ENCODE peak calls at places on chromosomes 3 and 15, in four cellular contexts. F is WTC11, G is K562, V is HepG2. Y is an unnamed sample.

GRCh38 chr3:47746264-47746663 is 35.4 kb downstream of the SMARCC1 start:
- DNase-seq in F (no peak), G (no peak), V (no peak), Y (no peak)

GRCh38 chr15:83206387-83206970 is 1.1 kb downstream of the HDGFL3 start:
- DNase-seq in F (no peak), G (no peak), V (no peak), Y (peak; percentile 31)

GRCh38 chr3:94413721-94414106 is 350.9 kb downstream of the NSUN3 start:
- DNase-seq in F (no peak), G (no peak), V (no peak), Y (no peak)

GRCh38 chr15:31306426-31307269 is 20.0 kb upstream of the KLF13 start:
- DNase-seq in F (peak; percentile 96), G (no peak), V (no peak), Y (no peak)

GRCh38 chr15:59447367-59447766 is 9.4 kb downstream of the FAM81A start:
- DNase-seq in F (no peak), G (no peak), V (no peak), Y (no peak)

GRCh38 chr3:148866261-148866660 is 1.2 kb downstream of the CPA3 start:
- DNase-seq in F (no peak), G (no peak), V (no peak), Y (no peak)

GRCh38 chr3:134527037-134527436 is 41.2 kb downstream of the CEP63 start:
- DNase-seq in F (peak; percentile 66), G (no peak), V (peak; percentile 16), Y (peak; percentile 5)

GRCh38 chr15:90002428-90002844 is 1.3 kb downstream of the ZNF710 start:
- DNase-seq in F (peak; percentile 53), G (no peak), V (no peak), Y (peak; percentile 56)

GRCh38 chr3:188151438-188151837 is 2.5 kb upstream of the LPP start:
- DNase-seq in F (no peak), G (no peak), V (no peak), Y (no peak)

GRCh38 chr3:99175276-99175801 is 273.8 kb upstream of the DCBLD2 start:
- DNase-seq in F (no peak), G (no peak), V (no peak), Y (no peak)

GRCh38 chr15:97694456-97694855 is 266.0 kb upstream of the ARRDC4 start:
- DNase-seq in F (no peak), G (no peak), V (no peak), Y (no peak)

GRCh38 chr15:25251700-25252390 is 187.0 kb downstream of the UBE3A start:
- DNase-seq in F (peak; percentile 3), G (no peak), V (no peak), Y (no peak)
- TF ChIP-seq NR3C1 in F (no peak), G (no peak), V (no peak), Y (no peak)

GRCh38 chr15:25171111-25171811 is 216.5 kb downstream of the SNRPN start:
- DNase-seq in F (peak; percentile 5), G (no peak), V (no peak), Y (no peak)
- TF ChIP-seq NR3C1 in F (no peak), G (no peak), V (no peak), Y (no peak)

DNA sequence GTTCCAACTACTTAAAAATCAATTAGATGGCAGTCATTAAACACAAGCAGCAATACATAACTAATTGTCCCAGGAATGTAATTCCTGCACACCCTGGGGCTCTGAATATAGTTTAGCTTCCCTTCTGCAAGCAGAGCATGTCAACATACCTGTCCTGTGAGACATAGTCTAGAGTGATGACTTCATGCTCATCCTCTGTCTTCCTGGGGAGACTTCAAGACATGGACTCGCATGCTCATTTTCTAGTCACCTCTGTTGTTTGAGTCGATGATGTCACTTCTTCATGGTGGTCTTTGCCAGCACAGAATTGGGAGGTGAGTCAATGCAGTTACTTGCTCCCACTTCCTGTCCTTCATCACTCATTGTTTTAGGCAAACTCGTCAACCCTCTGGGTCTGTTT is 15.8 kb downstream of the C3orf52 start:
- DNase-seq in F (no peak), G (no peak), V (no peak), Y (no peak)
- TF ChIP-seq NR3C1 in F (no peak), G (no peak), V (no peak), Y (no peak)

DNA sequence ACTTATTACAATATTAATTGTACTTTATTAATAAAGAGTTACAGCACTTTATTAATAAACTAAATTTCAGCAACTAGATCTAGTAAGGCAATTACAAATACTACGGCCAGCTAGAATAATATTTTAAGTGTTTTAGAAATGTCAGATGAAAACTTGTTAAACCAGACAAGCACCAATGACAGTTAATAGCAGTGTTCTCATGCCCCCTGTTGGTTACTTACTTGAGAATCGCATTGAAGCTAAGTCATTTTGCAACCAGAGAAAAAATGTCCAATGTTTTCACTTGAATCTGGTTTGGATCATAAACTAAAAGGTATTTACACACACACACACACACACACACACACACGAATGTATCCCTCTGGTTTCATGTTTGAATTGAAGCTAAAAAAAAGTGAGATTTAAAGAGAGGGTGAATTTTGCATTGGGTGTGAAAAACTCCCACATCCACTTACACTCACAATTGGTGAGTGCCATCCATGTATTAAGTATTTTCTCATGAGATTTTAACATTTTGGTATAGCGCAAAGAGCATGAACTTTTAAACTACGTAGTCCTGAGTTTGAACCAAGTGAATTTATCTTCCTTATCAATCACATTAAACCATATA is 347.7 kb downstream of the ZBBX start:
- DNase-seq in F (no peak), G (no peak), V (peak; percentile 57), Y (no peak)
- TF ChIP-seq NR3C1 in F (no peak), G (no peak), V (no peak), Y (no peak)

GRCh38 chr3:44342191-44342790 is 3.7 kb downstream of the TCAIM start:
- DNase-seq in F (no peak), G (no peak), V (no peak), Y (no peak)
- TF ChIP-seq NR3C1 in F (no peak), G (no peak), V (no peak), Y (no peak)

GRCh38 chr15:20645956-20646355 is 104.4 kb upstream of the GOLGA6L6 start:
- DNase-seq in F (no peak), G (no peak), V (no peak), Y (no peak)
- TF ChIP-seq NR3C1 in F (no peak), G (no peak), V (no peak), Y (no peak)

DNA sequence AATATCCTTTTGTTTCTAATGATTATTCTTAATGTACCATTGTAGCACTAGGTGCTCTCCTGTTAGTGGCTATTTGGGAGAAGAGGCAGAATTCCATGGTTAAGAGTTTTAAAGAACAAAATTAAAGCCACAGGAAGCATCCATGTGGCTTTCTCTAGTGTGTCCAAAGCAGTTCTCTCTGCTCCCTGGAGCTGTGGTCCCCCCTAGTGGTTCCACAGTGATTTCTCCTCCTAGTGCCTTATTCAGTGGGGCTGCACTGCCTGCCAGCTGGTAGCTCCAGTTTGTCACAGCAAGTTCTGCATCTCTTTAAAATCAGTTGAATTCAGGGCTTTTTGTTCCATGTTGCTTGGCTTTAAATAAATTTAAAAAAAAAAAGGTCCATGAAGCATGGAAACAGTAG is 39.6 kb upstream of the FAM98B start:
- DNase-seq in F (peak; percentile 67), G (peak; percentile 14), V (peak; percentile 30), Y (peak; percentile 45)
- TF ChIP-seq NR3C1 in F (no peak), G (no peak), V (no peak), Y (no peak)

DNA sequence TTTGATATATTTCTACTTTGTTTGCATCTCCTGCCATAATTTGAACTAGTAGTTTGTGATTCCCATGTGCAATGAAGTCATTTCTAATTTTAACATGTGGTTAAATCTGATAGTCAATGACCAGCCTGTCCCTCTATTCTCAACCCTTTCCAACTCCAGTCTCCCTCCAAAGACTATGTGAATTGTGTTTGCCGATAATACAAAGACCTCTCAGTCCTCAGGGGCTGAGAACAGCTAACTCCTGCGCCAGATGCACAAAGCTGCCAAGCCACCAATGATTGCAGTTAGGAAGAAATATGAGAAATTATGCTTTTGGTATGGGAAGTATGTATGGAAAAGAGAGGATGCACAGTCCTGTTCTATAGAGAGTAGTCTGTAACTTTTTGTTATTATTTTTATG is 54.0 kb downstream of the KCNH8 start:
- DNase-seq in F (no peak), G (no peak), V (no peak), Y (no peak)
- TF ChIP-seq NR3C1 in F (no peak), G (no peak), V (no peak), Y (no peak)

GRCh38 chr3:46705751-46706572 is 4.8 kb downstream of the TMIE start:
- DNase-seq in F (no peak), G (no peak), V (no peak), Y (no peak)
- TF ChIP-seq NR3C1 in F (no peak), G (no peak), V (no peak), Y (no peak)